ENCODE peak calls at places on chromosomes 2 and 18, in nine cellular contexts. X is ovary; Z is naive thymus-derived CD4-positive, alpha-beta T cell; N is pancreas; U is fibroblast of lung; P is right atrium auricular region; O is SJCRH30; W is cardiac muscle cell; Q is SJSA1. V is an unnamed sample.

GRCh38 chr2:42954227-42954962 is 162.0 kb upstream of the HAAO start:
- DNase-seq in X (no peak), Z (no peak), N (no peak), U (peak), P (no peak), O (no peak), W (no peak), Q (peak), V (no peak)

GRCh38 chr2:145022021-145022670 is 502.2 kb upstream of the ZEB2 start:
- DNase-seq in X (no peak), Z (no peak), N (no peak), U (no peak), P (no peak), O (no peak), W (no peak), Q (no peak), V (no peak)

GRCh38 chr2:119049968-119050657 is 108.1 kb downstream of the MARCO start:
- DNase-seq in X (peak), Z (no peak), N (no peak), U (no peak), P (no peak), O (peak), W (peak), Q (no peak), V (no peak)

GRCh38 chr2:62577994-62578836 is 72.2 kb upstream of the TMEM17 start:
- DNase-seq in X (no peak), Z (no peak), N (no peak), U (peak), P (no peak), O (no peak), W (no peak), Q (peak), V (no peak)

GRCh38 chr2:226707500-226707899 is 92.1 kb downstream of the IRS1 start:
- DNase-seq in X (no peak), Z (no peak), N (no peak), U (peak), P (no peak), O (no peak), W (no peak), Q (no peak), V (no peak)

GRCh38 chr18:74012954-74013630 is 134.5 kb downstream of the FBXO15 start:
- DNase-seq in X (no peak), Z (no peak), N (no peak), U (no peak), P (no peak), O (no peak), W (no peak), Q (no peak), V (no peak)

GRCh38 chr2:10452334-10452733 is 4.2 kb upstream of the ODC1 start:
- DNase-seq in X (no peak), Z (no peak), N (no peak), U (peak), P (no peak), O (peak), W (no peak), Q (peak), V (no peak)

GRCh38 chr2:143261986-143262784 is 133.0 kb downstream of the ARHGAP15 start:
- DNase-seq in X (no peak), Z (no peak), N (no peak), U (peak), P (no peak), O (peak), W (no peak), Q (no peak), V (peak)

GRCh38 chr2:124027182-124027581 is 2.1 kb downstream of the CNTNAP5 start:
- DNase-seq in X (no peak), Z (no peak), N (no peak), U (peak), P (no peak), O (peak), W (peak), Q (peak), V (no peak)

GRCh38 chr2:40218679-40219078 is 233.2 kb downstream of the SLC8A1 start:
- DNase-seq in X (peak), Z (no peak), N (peak), U (peak), P (no peak), O (peak), W (no peak), Q (no peak), V (no peak)

GRCh38 chr18:21453512-21453862 is 147.0 kb downstream of the ESCO1 start:
- DNase-seq in X (no peak), Z (no peak), N (no peak), U (no peak), P (no peak), O (no peak), W (no peak), Q (no peak), V (no peak)

GRCh38 chr2:127590386-127591190 is 55.1 kb downstream of the MYO7B start:
- DNase-seq in X (peak), Z (no peak), N (peak), U (no peak), P (no peak), O (no peak), W (no peak), Q (no peak), V (no peak)

GRCh38 chr18:2979027-2979570 is 33.8 kb downstream of the LPIN2 start:
- DNase-seq in X (no peak), Z (no peak), N (no peak), U (peak), P (no peak), O (no peak), W (no peak), Q (no peak), V (no peak)

GRCh38 chr2:45654250-45654649 is 2.8 kb downstream of the PRKCE start:
- DNase-seq in X (no peak), Z (no peak), N (no peak), U (no peak), P (no peak), O (peak), W (no peak), Q (no peak), V (no peak)

GRCh38 chr2:225038076-225038571 is 4.1 kb downstream of the DOCK10 start:
- DNase-seq in X (no peak), Z (no peak), N (no peak), U (no peak), P (no peak), O (no peak), W (no peak), Q (no peak), V (no peak)

GRCh38 chr18:55268146-55268545 is 308.9 kb upstream of the CCDC68 start:
- DNase-seq in X (no peak), Z (no peak), N (no peak), U (no peak), P (no peak), O (no peak), W (no peak), Q (no peak), V (no peak)

GRCh38 chr2:155310589-155310988 is 612.1 kb downstream of the KCNJ3 start:
- DNase-seq in X (no peak), Z (no peak), N (no peak), U (peak), P (no peak), O (peak), W (peak), Q (no peak), V (no peak)

GRCh38 chr2:148903294-148903693 is 28.3 kb downstream of the KIF5C start:
- DNase-seq in X (no peak), Z (no peak), N (no peak), U (no peak), P (no peak), O (no peak), W (no peak), Q (no peak), V (no peak)

GRCh38 chr2:174246944-174247381 is 1.4 kb downstream of the OLA1 start:
- DNase-seq in X (no peak), Z (no peak), N (no peak), U (no peak), P (no peak), O (no peak), W (no peak), Q (no peak), V (no peak)

GRCh38 chr2:47520825-47521665 is 118.1 kb downstream of the MSH2 start:
- DNase-seq in X (peak), Z (peak), N (peak), U (peak), P (no peak), O (peak), W (no peak), Q (peak), V (peak)

GRCh38 chr2:115234707-115235106 is 792.3 kb downstream of the DPP10 start:
- DNase-seq in X (no peak), Z (no peak), N (no peak), U (no peak), P (no peak), O (no peak), W (no peak), Q (no peak), V (no peak)

GRCh38 chr2:236904389-236905263 is 181.1 kb upstream of the COPS8 start:
- DNase-seq in X (no peak), Z (no peak), N (no peak), U (no peak), P (no peak), O (no peak), W (no peak), Q (no peak), V (no peak)

GRCh38 chr2:215332876-215333600 is 21.2 kb downstream of the ATIC start:
- DNase-seq in X (no peak), Z (no peak), N (no peak), U (no peak), P (no peak), O (no peak), W (no peak), Q (no peak), V (no peak)

GRCh38 chr2:212037062-212037461 is 501.5 kb downstream of the ERBB4 start:
- DNase-seq in X (no peak), Z (no peak), N (no peak), U (no peak), P (no peak), O (no peak), W (no peak), Q (no peak), V (no peak)

GRCh38 chr2:162123806-162124758 is 28.0 kb downstream of the GCG start:
- DNase-seq in X (no peak), Z (no peak), N (no peak), U (peak), P (no peak), O (peak), W (peak), Q (peak), V (no peak)

GRCh38 chr2:3637692-3638455 is 20.1 kb upstream of the ALLC start:
- DNase-seq in X (peak), Z (no peak), N (peak), U (no peak), P (no peak), O (no peak), W (no peak), Q (no peak), V (no peak)

GRCh38 chr2:210577263-210578071 is 21.1 kb downstream of the CPS1 start:
- DNase-seq in X (no peak), Z (no peak), N (no peak), U (peak), P (no peak), O (peak), W (peak), Q (peak), V (no peak)

GRCh38 chr2:25473758-25474335 is 132.1 kb upstream of the DNMT3A start:
- DNase-seq in X (peak), Z (no peak), N (peak), U (no peak), P (no peak), O (peak), W (peak), Q (no peak), V (no peak)

GRCh38 chr2:86068098-86069047 is 37.3 kb downstream of the POLR1A start:
- DNase-seq in X (no peak), Z (no peak), N (no peak), U (peak), P (peak), O (peak), W (no peak), Q (no peak), V (peak)

DNA sequence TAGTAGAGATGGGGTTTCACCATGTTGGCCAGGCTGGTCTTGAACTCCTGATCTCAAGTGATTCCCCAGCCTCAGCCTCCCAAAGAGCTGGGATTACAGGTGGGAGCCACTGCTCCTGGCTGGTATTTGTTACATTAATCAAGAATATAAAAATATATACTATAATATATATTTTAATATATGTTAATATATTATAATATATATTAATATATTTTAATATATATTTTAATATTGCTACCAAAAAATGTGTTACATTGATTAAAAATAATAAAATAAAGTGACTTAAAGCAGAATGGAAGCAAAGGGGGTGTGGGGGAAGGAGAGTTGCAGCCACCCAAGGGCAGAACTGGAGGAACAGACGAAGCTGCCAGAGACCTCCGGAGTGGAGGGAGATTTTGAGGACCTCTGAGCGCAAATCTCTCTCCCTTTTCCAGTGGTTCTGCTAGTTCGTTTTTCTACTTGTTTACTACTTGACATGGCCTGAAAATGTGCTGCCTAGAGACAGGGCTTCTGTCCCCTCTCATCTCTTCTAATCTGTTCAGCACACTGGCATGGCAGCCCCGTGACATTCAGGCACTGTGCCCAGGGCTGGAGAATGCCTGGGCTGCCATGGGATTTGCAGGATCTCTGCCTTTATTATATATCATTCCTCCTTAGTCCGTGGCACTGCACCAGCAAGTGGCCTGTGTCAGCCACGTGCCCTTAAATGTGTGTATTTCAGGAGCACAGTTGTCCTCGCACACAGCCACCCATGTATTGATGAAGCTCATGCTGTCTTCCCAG is 47.9 kb upstream of the RAB12 start:
- DNase-seq in X (no peak), Z (no peak), N (no peak), U (no peak), P (no peak), O (no peak), W (no peak), Q (no peak), V (no peak)
- H3K27ac ChIP-seq in X (no peak), Z (no peak), N (no peak), U (no peak), P (peak), O (no peak), W (no peak), Q (no peak), V (no peak)

DNA sequence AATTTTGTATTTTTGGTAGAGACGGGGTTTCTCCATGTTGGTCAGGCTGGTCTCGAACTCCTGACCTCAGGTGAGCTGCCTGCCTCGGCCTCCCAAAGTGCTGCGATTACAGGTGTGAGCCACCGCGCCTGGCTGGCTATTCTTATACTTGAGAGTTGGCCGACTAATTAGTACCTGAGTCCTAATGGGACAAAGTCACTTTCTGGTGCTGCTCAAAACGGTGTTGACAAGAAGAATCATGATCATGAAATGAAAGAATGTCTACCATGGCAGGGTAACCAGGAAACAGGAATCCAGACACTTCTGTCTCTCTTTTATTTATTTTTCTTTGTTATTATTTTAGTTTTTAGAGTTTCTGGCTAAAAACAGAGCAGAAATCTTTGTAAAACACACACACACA is 54.7 kb upstream of the RAB6D start:
- DNase-seq in X (no peak), Z (no peak), N (no peak), U (no peak), P (no peak), O (no peak), W (no peak), Q (no peak), V (no peak)
- H3K27ac ChIP-seq in X (no peak), Z (no peak), N (no peak), U (no peak), P (no peak), O (no peak), W (no peak), Q (no peak), V (no peak)

DNA sequence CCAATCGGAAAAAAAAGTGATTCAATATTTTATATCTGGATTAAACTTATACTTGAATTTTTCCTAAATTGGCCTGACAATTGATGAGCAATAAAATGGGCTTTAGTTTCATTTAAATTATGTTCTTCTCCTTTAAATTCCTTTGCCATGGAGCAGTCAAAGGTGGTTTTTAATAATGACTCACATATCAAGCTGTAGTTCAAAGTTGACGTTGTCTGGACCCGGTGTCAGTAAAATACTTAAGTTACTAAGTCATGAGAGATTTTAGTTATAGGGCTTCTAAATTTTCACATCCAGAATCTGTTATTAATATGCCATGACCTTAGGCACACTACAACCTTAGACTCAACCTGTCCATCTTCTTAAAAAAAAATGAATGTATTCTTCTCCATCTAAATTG is 62.5 kb downstream of the CDH2 start:
- DNase-seq in X (no peak), Z (no peak), N (no peak), U (peak), P (no peak), O (no peak), W (no peak), Q (peak), V (no peak)
- H3K27ac ChIP-seq in X (no peak), Z (no peak), N (no peak), U (peak), P (no peak), O (no peak), W (peak), Q (peak), V (no peak)

DNA sequence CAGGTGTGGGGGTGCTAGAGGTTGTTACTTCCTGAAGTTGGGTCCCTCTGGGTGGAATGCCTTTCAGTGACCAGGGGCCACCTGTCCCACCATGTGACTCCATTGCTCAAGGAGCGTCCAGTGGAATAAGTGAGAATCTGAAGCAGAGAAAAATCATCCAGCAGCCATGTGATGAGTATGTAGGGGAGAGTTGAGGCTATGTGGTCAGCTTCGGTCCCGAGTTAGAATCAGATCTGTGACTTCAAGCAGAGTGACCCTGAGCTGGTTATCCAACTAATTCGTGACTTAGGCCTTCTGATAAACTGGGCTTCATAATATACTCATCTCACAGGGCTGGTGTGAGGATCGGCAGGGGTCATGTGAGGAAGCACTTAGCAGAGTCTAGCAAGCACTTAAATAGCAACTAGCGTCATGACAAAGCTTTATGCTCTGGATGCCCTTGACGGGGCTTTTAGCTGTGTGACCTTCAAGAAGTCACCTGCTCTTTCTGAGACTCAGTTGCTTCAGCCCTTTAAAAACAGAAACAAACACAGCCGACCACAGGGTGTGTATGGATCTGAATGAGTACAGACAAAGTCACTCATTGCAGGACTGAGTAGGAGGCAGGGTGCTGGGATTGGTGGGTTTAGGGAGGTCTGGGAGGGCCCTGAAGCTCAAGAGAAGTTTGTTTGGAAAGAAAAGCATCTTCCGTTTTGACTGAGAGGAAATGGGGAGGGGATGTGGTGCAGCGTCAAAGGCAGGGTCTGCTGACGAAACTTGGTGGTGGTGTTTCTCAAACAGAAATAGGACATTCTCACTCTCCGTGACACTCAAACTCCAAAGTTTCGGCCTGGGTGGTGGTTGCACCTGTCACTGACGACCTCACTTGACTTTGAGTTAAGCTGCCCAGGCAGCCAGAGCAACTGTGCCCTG is 264.0 kb upstream of the CXCR4 start:
- DNase-seq in X (no peak), Z (peak), N (no peak), U (no peak), P (no peak), O (peak), W (no peak), Q (no peak), V (peak)
- H3K27ac ChIP-seq in X (no peak), Z (peak), N (no peak), U (no peak), P (no peak), O (peak), W (no peak), Q (no peak), V (peak)

GRCh38 chr2:70349921-70350685 is 48.2 kb upstream of the FAM136A start:
- DNase-seq in X (no peak), Z (no peak), N (no peak), U (no peak), P (no peak), O (no peak), W (no peak), Q (no peak), V (no peak)

GRCh38 chr2:70357076-70358071 is 55.5 kb upstream of the FAM136A start:
- DNase-seq in X (no peak), Z (no peak), N (no peak), U (no peak), P (no peak), O (peak), W (no peak), Q (peak), V (no peak)

GRCh38 chr2:70354264-70354949 is 52.5 kb upstream of the FAM136A start:
- DNase-seq in X (no peak), Z (no peak), N (no peak), U (no peak), P (no peak), O (no peak), W (no peak), Q (no peak), V (no peak)
- H3K27ac ChIP-seq in X (no peak), Z (no peak), N (no peak), U (no peak), P (no peak), O (no peak), W (no peak), Q (no peak), V (no peak)

GRCh38 chr18:63346031-63346430 is 21.0 kb downstream of the KDSR start:
- DNase-seq in X (peak), Z (no peak), N (no peak), U (no peak), P (no peak), O (no peak), W (no peak), Q (no peak), V (no peak)
- H3K27ac ChIP-seq in X (no peak), Z (no peak), N (no peak), U (no peak), P (peak), O (no peak), W (no peak), Q (no peak), V (no peak)

V was measured in CD8-positive, alpha-beta T cell.